ENCODE peak calls at places on chromosomes 5 and 9, in five cellular contexts. One of them, this sample, is unnamed.

GRCh38 chr5:23027341-23027740 is 174.2 kb upstream of the CDH12 start:
- DNase-seq in activated naive CD4-positive, alpha-beta T cell treated with Interleukin-2 at 50 U/mL for 16 hours: no peak
- DNase-seq in ovary: no peak
- DNase-seq in A172: no peak
- DNase-seq in RCC 7860: no peak
- DNase-seq in this sample: no peak

GRCh38 chr5:59236996-59237395 is 654.1 kb downstream of the RAB3C start:
- DNase-seq in activated naive CD4-positive, alpha-beta T cell treated with Interleukin-2 at 50 U/mL for 16 hours: no peak
- DNase-seq in ovary: no peak
- DNase-seq in A172: no peak
- DNase-seq in RCC 7860: no peak
- DNase-seq in this sample: no peak

GRCh38 chr5:178304761-178305645 is 72.4 kb upstream of the PHYKPL start:
- DNase-seq in activated naive CD4-positive, alpha-beta T cell treated with Interleukin-2 at 50 U/mL for 16 hours: no peak
- DNase-seq in ovary: no peak
- DNase-seq in A172: no peak
- DNase-seq in RCC 7860: no peak
- DNase-seq in this sample: peak; percentile 6

GRCh38 chr5:133978943-133979342 is 10.5 kb upstream of the C5orf15 start:
- DNase-seq in activated naive CD4-positive, alpha-beta T cell treated with Interleukin-2 at 50 U/mL for 16 hours: no peak
- DNase-seq in ovary: no peak
- DNase-seq in A172: no peak
- DNase-seq in RCC 7860: no peak
- DNase-seq in this sample: no peak

GRCh38 chr5:148374693-148375360 is 8.9 kb upstream of the FBXO38 start:
- DNase-seq in activated naive CD4-positive, alpha-beta T cell treated with Interleukin-2 at 50 U/mL for 16 hours: no peak
- DNase-seq in ovary: no peak
- DNase-seq in A172: peak; percentile 69
- DNase-seq in RCC 7860: peak; percentile 31
- DNase-seq in this sample: peak; percentile 51

GRCh38 chr9:123360161-123361085 is 4.4 kb downstream of the CRB2 start:
- DNase-seq in activated naive CD4-positive, alpha-beta T cell treated with Interleukin-2 at 50 U/mL for 16 hours: peak; percentile 17
- DNase-seq in ovary: no peak
- DNase-seq in A172: no peak
- DNase-seq in RCC 7860: peak; percentile 28
- DNase-seq in this sample: no peak

GRCh38 chr9:16866542-16866941 is 3.9 kb downstream of the BNC2 start:
- DNase-seq in activated naive CD4-positive, alpha-beta T cell treated with Interleukin-2 at 50 U/mL for 16 hours: no peak
- DNase-seq in ovary: no peak
- DNase-seq in A172: no peak
- DNase-seq in RCC 7860: no peak
- DNase-seq in this sample: no peak

GRCh38 chr9:38235244-38235643 is 157.3 kb upstream of the ALDH1B1 start:
- DNase-seq in activated naive CD4-positive, alpha-beta T cell treated with Interleukin-2 at 50 U/mL for 16 hours: no peak
- DNase-seq in ovary: no peak
- DNase-seq in A172: no peak
- DNase-seq in RCC 7860: no peak
- DNase-seq in this sample: no peak

GRCh38 chr9:36976371-36977030 is 57.6 kb downstream of the PAX5 start:
- DNase-seq in activated naive CD4-positive, alpha-beta T cell treated with Interleukin-2 at 50 U/mL for 16 hours: no peak
- DNase-seq in ovary: no peak
- DNase-seq in A172: peak; percentile 74
- DNase-seq in RCC 7860: no peak
- DNase-seq in this sample: peak; percentile 89

GRCh38 chr5:121525731-121526130 is 326.0 kb upstream of the FTMT start:
- DNase-seq in activated naive CD4-positive, alpha-beta T cell treated with Interleukin-2 at 50 U/mL for 16 hours: no peak
- DNase-seq in ovary: no peak
- DNase-seq in A172: no peak
- DNase-seq in RCC 7860: no peak
- DNase-seq in this sample: no peak

GRCh38 chr5:38692780-38693507 is 136.5 kb upstream of the LIFR start:
- DNase-seq in activated naive CD4-positive, alpha-beta T cell treated with Interleukin-2 at 50 U/mL for 16 hours: no peak
- DNase-seq in ovary: no peak
- DNase-seq in A172: peak; percentile 6
- DNase-seq in RCC 7860: no peak
- DNase-seq in this sample: no peak

This sample was measured in RPMI7951.